ENCODE peak calls at places on chromosomes 6 and 20, in seven cellular contexts. One of them, this sample, is unnamed.
A peak's percentile ranks its signal among the peaks of the same experiment; 100 is the strongest.

GRCh38 chr6:56890066-56890465 is 64.8 kb upstream of the BEND6 start:
- DNase-seq in HCT116: no peak
- DNase-seq in NT2/D1: no peak
- DNase-seq in SK-N-SH: no peak
- DNase-seq in K562: no peak
- DNase-seq in HepG2: no peak
- DNase-seq in GM12878: no peak
- DNase-seq in this sample: no peak

GRCh38 chr20:10447028-10447427 is 11.9 kb downstream of the SLX4IP start:
- DNase-seq in HCT116: peak; percentile 67
- DNase-seq in NT2/D1: no peak
- DNase-seq in SK-N-SH: peak; percentile 55
- DNase-seq in K562: peak; percentile 25
- DNase-seq in HepG2: peak; percentile 32
- DNase-seq in GM12878: peak; percentile 92
- DNase-seq in this sample: no peak

GRCh38 chr6:15036690-15037245 is 209.1 kb upstream of the JARID2 start:
- DNase-seq in HCT116: no peak
- DNase-seq in NT2/D1: no peak
- DNase-seq in SK-N-SH: peak; percentile 75
- DNase-seq in K562: peak; percentile 90
- DNase-seq in HepG2: peak; percentile 59
- DNase-seq in GM12878: no peak
- DNase-seq in this sample: peak; percentile 55

GRCh38 chr6:14618759-14619418 is 501.3 kb downstream of the CD83 start:
- DNase-seq in HCT116: no peak
- DNase-seq in NT2/D1: no peak
- DNase-seq in SK-N-SH: no peak
- DNase-seq in K562: peak; percentile 87
- DNase-seq in HepG2: no peak
- DNase-seq in GM12878: no peak
- DNase-seq in this sample: no peak

GRCh38 chr6:64437996-64438395 is 802.4 kb downstream of the PHF3 start:
- DNase-seq in HCT116: no peak
- DNase-seq in NT2/D1: no peak
- DNase-seq in SK-N-SH: no peak
- DNase-seq in K562: no peak
- DNase-seq in HepG2: no peak
- DNase-seq in GM12878: no peak
- DNase-seq in this sample: no peak

GRCh38 chr20:24991897-24992419 is 593 bp downstream of the APMAP start:
- DNase-seq in HCT116: no peak
- DNase-seq in NT2/D1: no peak
- DNase-seq in SK-N-SH: peak; percentile 56
- DNase-seq in K562: peak; percentile 23
- DNase-seq in HepG2: no peak
- DNase-seq in GM12878: no peak
- DNase-seq in this sample: no peak

GRCh38 chr20:52823303-52823702 is 148.9 kb upstream of the TSHZ2 start:
- DNase-seq in HCT116: no peak
- DNase-seq in NT2/D1: no peak
- DNase-seq in SK-N-SH: no peak
- DNase-seq in K562: no peak
- DNase-seq in HepG2: no peak
- DNase-seq in GM12878: no peak
- DNase-seq in this sample: no peak

GRCh38 chr6:7041511-7042026 is 66.2 kb upstream of the RREB1 start:
- DNase-seq in HCT116: no peak
- DNase-seq in NT2/D1: no peak
- DNase-seq in SK-N-SH: no peak
- DNase-seq in K562: peak; percentile 76
- DNase-seq in HepG2: no peak
- DNase-seq in GM12878: no peak
- DNase-seq in this sample: no peak

GRCh38 chr20:24913076-24913628 is 35.9 kb upstream of the CST7 start:
- DNase-seq in HCT116: no peak
- DNase-seq in NT2/D1: no peak
- DNase-seq in SK-N-SH: no peak
- DNase-seq in K562: no peak
- DNase-seq in HepG2: no peak
- DNase-seq in GM12878: no peak
- DNase-seq in this sample: peak; percentile 35

GRCh38 chr20:8310618-8311017 is 178.6 kb downstream of the PLCB1 start:
- DNase-seq in HCT116: no peak
- DNase-seq in NT2/D1: no peak
- DNase-seq in SK-N-SH: no peak
- DNase-seq in K562: no peak
- DNase-seq in HepG2: no peak
- DNase-seq in GM12878: no peak
- DNase-seq in this sample: no peak

GRCh38 chr20:36572701-36573102 is 695 bp upstream of the TGIF2 start:
- DNase-seq in HCT116: no peak
- DNase-seq in NT2/D1: no peak
- DNase-seq in SK-N-SH: peak; percentile 26
- DNase-seq in K562: peak; percentile 47
- DNase-seq in HepG2: peak; percentile 65
- DNase-seq in GM12878: no peak
- DNase-seq in this sample: no peak

GRCh38 chr6:155121699-155122098 is 126.6 kb downstream of the TIAM2 start:
- DNase-seq in HCT116: no peak
- DNase-seq in NT2/D1: no peak
- DNase-seq in SK-N-SH: peak; percentile 63
- DNase-seq in K562: no peak
- DNase-seq in HepG2: no peak
- DNase-seq in GM12878: no peak
- DNase-seq in this sample: no peak

GRCh38 chr20:10388571-10388970 is 45.5 kb downstream of the MKKS start:
- DNase-seq in HCT116: no peak
- DNase-seq in NT2/D1: no peak
- DNase-seq in SK-N-SH: no peak
- DNase-seq in K562: no peak
- DNase-seq in HepG2: no peak
- DNase-seq in GM12878: no peak
- DNase-seq in this sample: no peak

GRCh38 chr6:79543886-79544285 is 6.7 kb upstream of the LCA5 start:
- DNase-seq in HCT116: no peak
- DNase-seq in NT2/D1: no peak
- DNase-seq in SK-N-SH: no peak
- DNase-seq in K562: no peak
- DNase-seq in HepG2: no peak
- DNase-seq in GM12878: no peak
- DNase-seq in this sample: no peak

GRCh38 chr20:45892049-45892816 is 1.1 kb downstream of the CTSA start:
- DNase-seq in HCT116: no peak
- DNase-seq in NT2/D1: no peak
- DNase-seq in SK-N-SH: peak; percentile 39
- DNase-seq in K562: peak; percentile 56
- DNase-seq in HepG2: peak; percentile 44
- DNase-seq in GM12878: no peak
- DNase-seq in this sample: no peak

GRCh38 chr6:5698318-5698717 is 308.4 kb downstream of the NRN1 start:
- DNase-seq in HCT116: no peak
- DNase-seq in NT2/D1: no peak
- DNase-seq in SK-N-SH: no peak
- DNase-seq in K562: no peak
- DNase-seq in HepG2: no peak
- DNase-seq in GM12878: no peak
- DNase-seq in this sample: no peak

GRCh38 chr6:160737934-160738333 is 35.9 kb downstream of the PLG start:
- DNase-seq in HCT116: no peak
- DNase-seq in NT2/D1: no peak
- DNase-seq in SK-N-SH: no peak
- DNase-seq in K562: no peak
- DNase-seq in HepG2: no peak
- DNase-seq in GM12878: no peak
- DNase-seq in this sample: no peak

GRCh38 chr6:69866351-69867074 is at the start of gene COL19A1:
- DNase-seq in HCT116: no peak
- DNase-seq in NT2/D1: peak; percentile 3
- DNase-seq in SK-N-SH: peak; percentile 34
- DNase-seq in K562: no peak
- DNase-seq in HepG2: no peak
- DNase-seq in GM12878: peak; percentile 76
- DNase-seq in this sample: no peak

GRCh38 chr20:61963149-61963548 is 102.5 kb downstream of the TAF4 start:
- DNase-seq in HCT116: no peak
- DNase-seq in NT2/D1: no peak
- DNase-seq in SK-N-SH: no peak
- DNase-seq in K562: no peak
- DNase-seq in HepG2: no peak
- DNase-seq in GM12878: no peak
- DNase-seq in this sample: peak; percentile 42

GRCh38 chr20:39623584-39624234 is 661.6 kb downstream of the DHX35 start:
- DNase-seq in HCT116: no peak
- DNase-seq in NT2/D1: peak; percentile 9
- DNase-seq in SK-N-SH: no peak
- DNase-seq in K562: no peak
- DNase-seq in HepG2: no peak
- DNase-seq in GM12878: no peak
- DNase-seq in this sample: no peak
- H3K9ac ChIP-seq in HCT116: no peak overlapping the region
- H3K9ac ChIP-seq in NT2/D1: no peak overlapping the region
- H3K9ac ChIP-seq in SK-N-SH: no peak overlapping the region
- H3K9ac ChIP-seq in K562: no peak overlapping the region
- H3K9ac ChIP-seq in HepG2: no peak overlapping the region
- H3K9ac ChIP-seq in GM12878: no peak overlapping the region
- H3K9ac ChIP-seq in this sample: no peak overlapping the region

DNA sequence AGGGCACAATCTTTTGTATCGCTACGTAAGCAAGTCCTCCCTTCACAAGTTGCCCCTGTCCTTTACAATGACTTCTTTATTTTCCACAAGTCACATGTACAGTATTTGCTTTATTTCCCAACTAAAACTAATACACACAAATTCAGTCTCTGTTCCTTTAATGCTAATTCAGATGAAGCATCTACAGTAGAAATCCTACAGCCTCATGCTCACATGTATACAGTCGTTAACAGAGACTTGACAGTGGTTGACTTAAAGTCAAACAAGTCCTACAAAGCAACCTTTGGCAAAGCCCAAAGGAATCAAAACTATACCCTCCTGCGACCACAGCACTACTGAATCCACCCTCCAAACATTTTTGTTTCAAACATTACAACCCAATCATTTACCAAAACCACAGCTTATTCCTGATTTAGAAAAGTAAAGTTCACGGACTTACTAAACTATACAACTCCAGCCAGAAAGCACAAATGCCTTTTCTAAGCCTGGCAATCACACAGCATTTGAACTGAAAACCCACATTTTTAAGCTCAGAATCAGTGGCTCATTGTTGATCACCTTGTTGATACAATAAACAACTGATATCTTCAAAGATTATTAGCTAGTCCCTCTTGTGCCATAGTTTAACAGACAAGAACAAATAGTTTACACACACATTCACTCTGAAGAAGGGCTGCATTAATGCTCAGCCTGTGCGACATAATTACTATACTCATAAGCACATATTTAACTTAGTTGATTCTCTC is 70.8 kb upstream of the NHSL1 start:
- DNase-seq in HCT116: no peak
- DNase-seq in NT2/D1: no peak
- DNase-seq in SK-N-SH: no peak
- DNase-seq in K562: no peak
- DNase-seq in HepG2: peak; percentile 94
- DNase-seq in GM12878: no peak
- DNase-seq in this sample: no peak
- H3K4me3 ChIP-seq in HCT116: no peak overlapping the region
- H3K4me3 ChIP-seq in NT2/D1: no peak overlapping the region
- H3K4me3 ChIP-seq in SK-N-SH: no peak overlapping the region
- H3K4me3 ChIP-seq in K562: no peak overlapping the region
- H3K4me3 ChIP-seq in HepG2: peak overlapping the region; percentile 64
- H3K4me3 ChIP-seq in GM12878: no peak overlapping the region
- H3K4me3 ChIP-seq in this sample: peak overlapping the region; percentile 23

DNA sequence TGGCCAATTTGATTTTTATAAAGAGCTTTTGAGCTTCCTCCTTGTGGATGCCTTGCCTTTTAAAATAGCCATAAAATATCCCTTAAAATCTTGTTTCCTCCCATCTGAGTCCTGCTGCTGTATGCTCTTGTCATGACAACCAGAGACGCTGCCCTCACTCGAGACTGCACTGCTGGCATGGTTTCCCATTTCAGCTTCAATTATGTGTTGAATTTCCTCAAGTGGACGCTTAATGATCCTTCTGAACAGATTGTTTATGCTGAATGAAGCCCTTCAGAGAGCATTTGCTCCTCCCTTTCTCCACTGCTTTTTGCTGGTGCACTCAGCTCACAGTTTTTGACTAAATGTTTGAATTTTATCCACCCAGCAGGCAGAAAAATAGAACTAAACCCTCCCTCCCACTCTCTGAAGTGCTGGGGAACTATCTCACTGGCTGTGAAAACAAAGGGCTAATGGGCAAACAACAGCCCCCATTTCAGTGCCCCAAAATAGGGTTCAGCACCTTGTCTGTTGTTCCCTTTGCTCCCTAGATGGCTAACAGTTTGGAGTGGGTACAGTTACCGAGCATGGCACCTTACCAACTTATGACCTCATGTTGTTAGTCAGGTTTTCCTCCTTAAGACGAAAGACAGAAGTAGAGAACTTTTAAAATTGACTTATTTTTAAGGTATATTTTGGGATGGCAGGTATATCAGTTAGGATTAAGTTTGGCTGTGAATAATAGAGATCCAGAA is 45.5 kb upstream of the RNF8 start:
- DNase-seq in HCT116: no peak
- DNase-seq in NT2/D1: no peak
- DNase-seq in SK-N-SH: no peak
- DNase-seq in K562: no peak
- DNase-seq in HepG2: no peak
- DNase-seq in GM12878: no peak
- DNase-seq in this sample: no peak
- TF ChIP-seq YY1 in HCT116: no peak
- TF ChIP-seq YY1 in NT2/D1: no peak
- TF ChIP-seq YY1 in SK-N-SH: no peak
- TF ChIP-seq YY1 in K562: no peak
- TF ChIP-seq YY1 in HepG2: no peak
- TF ChIP-seq YY1 in GM12878: no peak
- TF ChIP-seq YY1 in this sample: no peak

GRCh38 chr6:89999154-89999553 is 104.9 kb downstream of the GJA10 start:
- DNase-seq in HCT116: peak; percentile 54
- DNase-seq in NT2/D1: no peak
- DNase-seq in SK-N-SH: no peak
- DNase-seq in K562: peak; percentile 59
- DNase-seq in HepG2: no peak
- DNase-seq in GM12878: no peak
- DNase-seq in this sample: no peak

GRCh38 chr6:89995296-89995695 is 101.0 kb downstream of the GJA10 start:
- DNase-seq in HCT116: no peak
- DNase-seq in NT2/D1: no peak
- DNase-seq in SK-N-SH: no peak
- DNase-seq in K562: no peak
- DNase-seq in HepG2: no peak
- DNase-seq in GM12878: no peak
- DNase-seq in this sample: no peak

GRCh38 chr6:90000864-90001731 is 106.8 kb downstream of the GJA10 start:
- DNase-seq in HCT116: no peak
- DNase-seq in NT2/D1: no peak
- DNase-seq in SK-N-SH: no peak
- DNase-seq in K562: peak; percentile 13
- DNase-seq in HepG2: no peak
- DNase-seq in GM12878: no peak
- DNase-seq in this sample: no peak

GRCh38 chr6:89999995-90000825 is 105.9 kb downstream of the GJA10 start:
- DNase-seq in HCT116: no peak
- DNase-seq in NT2/D1: no peak
- DNase-seq in SK-N-SH: no peak
- DNase-seq in K562: no peak
- DNase-seq in HepG2: no peak
- DNase-seq in GM12878: no peak
- DNase-seq in this sample: no peak

GRCh38 chr6:89997456-89998445 is 103.5 kb downstream of the GJA10 start:
- DNase-seq in HCT116: no peak
- DNase-seq in NT2/D1: no peak
- DNase-seq in SK-N-SH: no peak
- DNase-seq in K562: no peak
- DNase-seq in HepG2: no peak
- DNase-seq in GM12878: no peak
- DNase-seq in this sample: no peak
- H3K9ac ChIP-seq in HCT116: no peak overlapping the region
- H3K9ac ChIP-seq in NT2/D1: no peak overlapping the region
- H3K9ac ChIP-seq in SK-N-SH: no peak overlapping the region
- H3K9ac ChIP-seq in K562: no peak overlapping the region
- H3K9ac ChIP-seq in HepG2: no peak overlapping the region
- H3K9ac ChIP-seq in GM12878: no peak overlapping the region
- H3K9ac ChIP-seq in this sample: no peak overlapping the region